ENCODE peak calls at places on chromosomes 7 and 10, in six cellular contexts. L, W, I, S, A and K are unnamed samples.

GRCh38 chr7:159063046-159063840 is 81.4 kb downstream of the VIPR2 start:
- DNase-seq in A (no peak), L (no peak), S (no peak), I (no peak), W (no peak), K (no peak)

GRCh38 chr7:134515569-134516468 is 11.5 kb upstream of the AKR1B10 start:
- DNase-seq in S (no peak), I (no peak), W (peak), L (no peak), A (peak), K (no peak)

GRCh38 chr7:21949522-21949921 is 3.8 kb upstream of the CDCA7L start:
- DNase-seq in L (no peak), A (no peak), I (no peak), S (no peak), W (no peak), K (no peak)

GRCh38 chr7:84232653-84233052 is 38.1 kb upstream of the SEMA3A start:
- DNase-seq in S (no peak), L (no peak), W (peak), A (peak), I (no peak), K (no peak)

GRCh38 chr7:54933610-54934009 is 85.2 kb upstream of the EGFR start:
- DNase-seq in L (no peak), S (no peak), I (no peak), A (no peak), W (no peak), K (no peak)

GRCh38 chr10:106635947-106636346 is 528.6 kb downstream of the SORCS1 start:
- DNase-seq in I (no peak), L (no peak), A (no peak), S (no peak), W (no peak), K (no peak)

GRCh38 chr10:92573091-92573797 is 649 bp downstream of the IDE start:
- DNase-seq in I (peak), L (peak), A (peak), W (no peak), S (peak), K (no peak)

GRCh38 chr7:127239814-127240213 is 12.9 kb downstream of the GRM8 start:
- DNase-seq in L (no peak), W (no peak), A (peak), S (no peak), I (no peak), K (no peak)

GRCh38 chr7:154872811-154873570 is 129.9 kb downstream of the PAXIP1 start:
- DNase-seq in A (no peak), W (no peak), I (no peak), L (no peak), S (no peak), K (no peak)

GRCh38 chr10:133448120-133448519 is 5.6 kb upstream of the SCART1 start:
- DNase-seq in A (no peak), W (no peak), L (no peak), S (no peak), I (no peak), K (no peak)

GRCh38 chr7:80508440-80508839 is 3.4 kb downstream of the GNAT3 start:
- DNase-seq in S (no peak), A (no peak), I (no peak), L (no peak), W (peak), K (no peak)

GRCh38 chr7:36597099-36597773 is 127.1 kb downstream of the AOAH start:
- DNase-seq in S (no peak), W (no peak), A (peak), I (no peak), L (no peak), K (no peak)

GRCh38 chr7:104552102-104552501 is 223.7 kb downstream of the LHFPL3 start:
- DNase-seq in L (no peak), W (peak), A (peak), I (no peak), S (peak), K (no peak)

GRCh38 chr7:91731962-91732361 is 148.5 kb downstream of the MTERF1 start:
- DNase-seq in S (no peak), W (no peak), L (no peak), I (no peak), A (no peak), K (no peak)

GRCh38 chr7:25686493-25686892 is 458.2 kb upstream of the NPVF start:
- DNase-seq in S (no peak), A (no peak), I (no peak), L (no peak), W (no peak), K (no peak)

GRCh38 chr10:5530412-5530806 is 5.6 kb downstream of the CALML3 start:
- DNase-seq in I (peak), W (no peak), A (no peak), S (no peak), L (no peak), K (no peak)

GRCh38 chr7:44112997-44113763 is 9.0 kb downstream of the AEBP1 start:
- DNase-seq in W (no peak), L (no peak), I (no peak), S (no peak), A (no peak), K (no peak)

GRCh38 chr10:132521466-132522102 is 16.0 kb upstream of the INPP5A start:
- DNase-seq in A (no peak), W (no peak), S (no peak), L (no peak), I (no peak), K (no peak)

GRCh38 chr10:34156781-34157425 is 658.2 kb downstream of the PARD3 start:
- DNase-seq in I (no peak), S (no peak), A (peak), W (peak), L (no peak), K (no peak)